ENCODE peak calls at places on chromosomes 16 and 17, in eight cellular contexts. Z is Right ventricle myocardium inferior; P is left lobe of liver; V is psoas muscle; H is lung microvascular endothelial cell; X is activated naive CD8-positive, alpha-beta T cell treated with anti-CD3 and anti-CD28 coated beads for 36 hours; R is LoVo; T is activated T-cell treated with anti-CD3 and anti-CD28 coated beads for 4 hours. S is an unnamed sample.

GRCh38 chr17:39836117-39836516 is 28.0 kb downstream of the IKZF3 start:
- DNase-seq in Z (no peak), P (no peak), V (no peak), H (no peak), X (no peak), R (no peak), T (no peak), S (no peak)

GRCh38 chr17:80683625-80684100 is 139.0 kb downstream of the RPTOR start:
- DNase-seq in Z (no peak), P (no peak), V (no peak), H (no peak), X (no peak), R (no peak), T (no peak), S (no peak)

GRCh38 chr16:31242197-31242596 is 17.6 kb upstream of the ITGAM start:
- DNase-seq in Z (no peak), P (no peak), V (no peak), H (no peak), X (no peak), R (no peak), T (no peak), S (no peak)

GRCh38 chr17:55360971-55361370 is 60.7 kb downstream of the MMD start:
- DNase-seq in Z (no peak), P (no peak), V (no peak), H (no peak), X (no peak), R (no peak), T (no peak), S (no peak)

GRCh38 chr17:60138769-60139437 is 10.9 kb upstream of the CA4 start:
- DNase-seq in Z (no peak), P (no peak), V (no peak), H (no peak), X (no peak), R (no peak), T (no peak), S (no peak)

GRCh38 chr17:64202683-64203430 is 60.2 kb downstream of the TEX2 start:
- DNase-seq in Z (no peak), P (no peak), V (no peak), H (no peak), X (peak), R (no peak), T (no peak), S (no peak)

GRCh38 chr16:22198547-22199293 is 7.4 kb upstream of the EEF2K start:
- DNase-seq in Z (no peak), P (no peak), V (no peak), H (no peak), X (no peak), R (no peak), T (no peak), S (no peak)

GRCh38 chr17:63493411-63493810 is 16.6 kb downstream of the ACE start:
- DNase-seq in Z (no peak), P (no peak), V (no peak), H (no peak), X (no peak), R (no peak), T (no peak), S (no peak)

GRCh38 chr17:46882666-46883065 is 31.3 kb downstream of the WNT9B start:
- DNase-seq in Z (no peak), P (no peak), V (no peak), H (no peak), X (no peak), R (no peak), T (no peak), S (no peak)

GRCh38 chr17:48545022-48545376 is at the start of gene HOXB2:
- DNase-seq in Z (no peak), P (no peak), V (no peak), H (peak), X (no peak), R (no peak), T (no peak), S (no peak)